ENCODE peak calls at places on chromosomes 12 and 14, in six cellular contexts. Y is activated CD8-positive, alpha-beta memory T cell treated with anti-CD3 and anti-CD28 coated beads, Interleukin-2, amount 10 ng/mL, durations not matched to agents 7 days and 5 days; O is GM12864; W is upper lobe of right lung; G is activated T-cell treated with anti-CD3 and anti-CD28 coated beads for 1 hour; J is EL. E is an unnamed sample.
A peak's percentile ranks its signal among the peaks of the same experiment; 100 is the strongest.

GRCh38 chr12:115943630-115944391 is 333.7 kb downstream of the MED13L start:
- DNase-seq in Y (no peak), O (no peak), W (peak; percentile 72), G (no peak), J (no peak), E (no peak)

GRCh38 chr12:83472772-83473171 is 786.1 kb downstream of the TMTC2 start:
- DNase-seq in Y (no peak), O (no peak), W (no peak), G (no peak), J (no peak), E (no peak)

GRCh38 chr12:117472983-117473382 is 111.6 kb upstream of the NOS1 start:
- DNase-seq in Y (no peak), O (no peak), W (no peak), G (no peak), J (no peak), E (peak; percentile 1)

GRCh38 chr12:130847097-130847496 is 8.0 kb upstream of the STX2 start:
- DNase-seq in Y (no peak), O (no peak), W (no peak), G (no peak), J (peak; percentile 28), E (no peak)

GRCh38 chr12:108253540-108253939 is 85.6 kb downstream of the CMKLR1 start:
- DNase-seq in Y (no peak), O (no peak), W (no peak), G (no peak), J (no peak), E (no peak)

GRCh38 chr12:72368719-72369505 is 96.7 kb downstream of the TRHDE start:
- DNase-seq in Y (no peak), O (no peak), W (no peak), G (no peak), J (no peak), E (no peak)

GRCh38 chr12:47975816-47976215 is 12.4 kb downstream of the TMEM106C start:
- DNase-seq in Y (no peak), O (no peak), W (no peak), G (no peak), J (no peak), E (no peak)

GRCh38 chr14:45254771-45255170 is 1.8 kb upstream of the MIS18BP1 start:
- DNase-seq in Y (no peak), O (no peak), W (no peak), G (no peak), J (no peak), E (no peak)

GRCh38 chr14:68607081-68607851 is 185.6 kb downstream of the ZFP36L1 start:
- DNase-seq in Y (no peak), O (no peak), W (peak; percentile 55), G (no peak), J (no peak), E (no peak)

GRCh38 chr14:74683406-74683805 is 29.5 kb downstream of the AREL1 start:
- DNase-seq in Y (no peak), O (no peak), W (no peak), G (no peak), J (no peak), E (no peak)

GRCh38 chr12:66813137-66813867 is 134.4 kb upstream of the GRIP1 start:
- DNase-seq in Y (no peak), O (no peak), W (no peak), G (no peak), J (no peak), E (peak; percentile 12)

GRCh38 chr12:69991683-69992297 is 166.8 kb downstream of the MYRFL start:
- DNase-seq in Y (no peak), O (no peak), W (no peak), G (no peak), J (no peak), E (no peak)

GRCh38 chr14:55938249-55938791 is 179.9 kb upstream of the PELI2 start:
- DNase-seq in Y (no peak), O (no peak), W (no peak), G (no peak), J (peak; percentile 32), E (peak; percentile 0)

GRCh38 chr12:46449856-46450255 is 77.3 kb upstream of the SLC38A2 start:
- DNase-seq in Y (no peak), O (no peak), W (no peak), G (no peak), J (no peak), E (no peak)

GRCh38 chr12:50595667-50596066 is 90.9 kb downstream of the DIP2B start:
- DNase-seq in Y (no peak), O (no peak), W (no peak), G (no peak), J (no peak), E (no peak)

GRCh38 chr12:57554453-57554852 is 4.6 kb downstream of the KIF5A start:
- DNase-seq in Y (no peak), O (no peak), W (peak; percentile 2), G (no peak), J (no peak), E (no peak)

GRCh38 chr12:40158592-40159111 is 52.8 kb upstream of the SLC2A13 start:
- DNase-seq in Y (no peak), O (no peak), W (no peak), G (no peak), J (no peak), E (no peak)

GRCh38 chr12:51076235-51076930 is 7.0 kb downstream of the CSRNP2 start:
- DNase-seq in Y (no peak), O (no peak), W (no peak), G (no peak), J (no peak), E (no peak)

GRCh38 chr14:103540816-103541493 is 12.0 kb downstream of the TRMT61A start:
- DNase-seq in Y (no peak), O (no peak), W (no peak), G (no peak), J (no peak), E (no peak)

GRCh38 chr12:42705863-42706262 is 116.3 kb upstream of the PRICKLE1 start:
- DNase-seq in Y (no peak), O (no peak), W (no peak), G (no peak), J (peak; percentile 94), E (peak; percentile 68)

GRCh38 chr14:57671021-57671420 is 177.4 kb upstream of the CCDC198 start:
- DNase-seq in Y (no peak), O (no peak), W (no peak), G (no peak), J (no peak), E (no peak)

E was measured in ELR.